ENCODE peak calls at places on chromosomes 7 and 10, in ten cellular contexts. Y is activated CD4-positive, CD25-positive, alpha-beta regulatory T cell; E is activated CD4-positive, alpha-beta T cell treated with anti-CD3 and anti-CD28 coated beads, Interleukin-2, amount 10 ng/mL, durations not matched to agents 7 days and 5 days; N is RWPE1; Q is stimulated activated CD4-positive, alpha-beta T cell treated with anti-CD3 and anti-CD28 coated beads, Interleukin-1b, Interleukin-23, amount 100 ng/mL, for 24 hours; U is colonic mucosa; X is lung microvascular endothelial cell; L is CD8-positive, alpha-beta memory T cell; C is fibroblast of pulmonary artery; V is endothelial cell. W is an unnamed sample.

GRCh38 chr10:99435986-99436633 is 5.7 kb upstream of the GOT1 start:
- DNase-seq in Y (no peak), E (peak; percentile 10), N (no peak), Q (no peak), U (no peak), X (peak; percentile 72), L (no peak), C (peak; percentile 69), V (peak; percentile 21), W (no peak)

GRCh38 chr10:132133005-132133404 is 53.7 kb upstream of the DPYSL4 start:
- DNase-seq in Y (no peak), E (no peak), N (no peak), Q (no peak), U (no peak), X (no peak), L (no peak), C (no peak), V (no peak), W (peak; percentile 27)

GRCh38 chr7:35386082-35386815 is 132.3 kb upstream of the TBX20 start:
- DNase-seq in Y (no peak), E (no peak), N (no peak), Q (no peak), U (no peak), X (no peak), L (no peak), C (no peak), V (no peak), W (no peak)

GRCh38 chr10:101236376-101237079 is 7.3 kb upstream of the LBX1 start:
- DNase-seq in Y (no peak), E (no peak), N (no peak), Q (no peak), U (no peak), X (no peak), L (no peak), C (no peak), V (no peak), W (no peak)

GRCh38 chr10:3897156-3897555 is 112.1 kb upstream of the KLF6 start:
- DNase-seq in Y (no peak), E (no peak), N (no peak), Q (no peak), U (no peak), X (peak; percentile 94), L (no peak), C (peak; percentile 94), V (no peak), W (no peak)

GRCh38 chr7:22435105-22435504 is 64.9 kb downstream of the STEAP1B start:
- DNase-seq in Y (no peak), E (no peak), N (no peak), Q (no peak), U (no peak), X (no peak), L (no peak), C (no peak), V (no peak), W (no peak)

GRCh38 chr7:131039836-131040235 is 287.8 kb upstream of the MKLN1 start:
- DNase-seq in Y (no peak), E (no peak), N (no peak), Q (no peak), U (no peak), X (peak; percentile 48), L (no peak), C (no peak), V (no peak), W (no peak)

GRCh38 chr10:110862961-110863360 is 8.8 kb upstream of the PDCD4 start:
- DNase-seq in Y (no peak), E (no peak), N (no peak), Q (no peak), U (no peak), X (no peak), L (no peak), C (no peak), V (no peak), W (no peak)

GRCh38 chr10:17444062-17444714 is 10.2 kb downstream of the ST8SIA6 start:
- DNase-seq in Y (no peak), E (no peak), N (no peak), Q (no peak), U (no peak), X (no peak), L (no peak), C (no peak), V (no peak), W (no peak)

GRCh38 chr10:124341768-124342135 is 77.0 kb downstream of the OAT start:
- DNase-seq in Y (no peak), E (no peak), N (no peak), Q (peak; percentile 18), U (no peak), X (no peak), L (no peak), C (no peak), V (no peak), W (no peak)

GRCh38 chr7:101943889-101944605 is 126.6 kb downstream of the CUX1 start:
- DNase-seq in Y (no peak), E (no peak), N (no peak), Q (no peak), U (no peak), X (peak; percentile 44), L (no peak), C (no peak), V (no peak), W (no peak)

GRCh38 chr7:156994417-156994816 is 16.0 kb downstream of the MNX1 start:
- DNase-seq in Y (no peak), E (no peak), N (no peak), Q (no peak), U (peak; percentile 15), X (no peak), L (no peak), C (no peak), V (no peak), W (no peak)

GRCh38 chr10:83931669-83932068 is 207.6 kb upstream of the GHITM start:
- DNase-seq in Y (no peak), E (no peak), N (no peak), Q (no peak), U (no peak), X (no peak), L (no peak), C (no peak), V (no peak), W (no peak)

GRCh38 chr7:99493823-99494222 is 6.3 kb downstream of the ZNF394 start:
- DNase-seq in Y (no peak), E (no peak), N (no peak), Q (no peak), U (no peak), X (no peak), L (no peak), C (no peak), V (no peak), W (no peak)

GRCh38 chr7:152633504-152633903 is 42.4 kb downstream of the XRCC2 start:
- DNase-seq in Y (no peak), E (no peak), N (no peak), Q (no peak), U (no peak), X (no peak), L (no peak), C (no peak), V (no peak), W (no peak)

GRCh38 chr10:62467509-62467908 is 93.3 kb downstream of the ZNF365 start:
- DNase-seq in Y (no peak), E (no peak), N (no peak), Q (no peak), U (no peak), X (no peak), L (no peak), C (peak; percentile 19), V (no peak), W (no peak)

GRCh38 chr10:1363466-1364121 is 307.4 kb downstream of the WDR37 start:
- DNase-seq in Y (no peak), E (no peak), N (no peak), Q (no peak), U (peak; percentile 5), X (no peak), L (no peak), C (no peak), V (no peak), W (no peak)

GRCh38 chr7:54841772-54842707 is 83.0 kb upstream of the SEC61G start:
- DNase-seq in Y (no peak), E (no peak), N (no peak), Q (no peak), U (peak; percentile 31), X (peak; percentile 57), L (no peak), C (peak; percentile 64), V (peak; percentile 55), W (no peak)

GRCh38 chr7:30683839-30684238 is 1.6 kb upstream of the CRHR2 start:
- DNase-seq in Y (no peak), E (no peak), N (no peak), Q (no peak), U (no peak), X (no peak), L (no peak), C (no peak), V (no peak), W (no peak)